ENCODE peak calls at places on chromosome 15, in seven cellular contexts. R is OCI-LY7, G is lung, N is RWPE2, C is dorsolateral prefrontal cortex, I is adrenal gland, A is heart right ventricle. D is an unnamed sample.

GRCh38 chr15:69034352-69034751 is 19.9 kb downstream of the NOX5 start:
- DNase-seq in R (no peak), G (no peak), N (no peak), C (no peak), I (no peak), A (no peak), D (no peak)

GRCh38 chr15:79195802-79196201 is 86.7 kb upstream of the ANKRD34C start:
- DNase-seq in R (no peak), G (no peak), N (peak; percentile 29), C (no peak), I (no peak), A (no peak), D (no peak)

GRCh38 chr15:68644996-68645395 is 66.2 kb downstream of the CORO2B start:
- DNase-seq in R (no peak), G (no peak), N (peak; percentile 61), C (peak; percentile 2), I (no peak), A (no peak), D (no peak)

GRCh38 chr15:82231233-82231632 is 31.3 kb downstream of the EFL1 start:
- DNase-seq in R (no peak), G (no peak), N (no peak), C (no peak), I (no peak), A (no peak), D (no peak)

GRCh38 chr15:27468151-27468556 is 497.2 kb downstream of the GABRG3 start:
- DNase-seq in R (no peak), G (no peak), N (no peak), C (no peak), I (no peak), A (no peak), D (no peak)

GRCh38 chr15:41567261-41567660 is 8.2 kb downstream of the TYRO3 start:
- DNase-seq in R (no peak), G (no peak), N (no peak), C (no peak), I (no peak), A (no peak), D (no peak)

GRCh38 chr15:42072141-42072685 is 22.1 kb downstream of the PLA2G4D start:
- DNase-seq in R (no peak), G (no peak), N (no peak), C (no peak), I (no peak), A (no peak), D (no peak)

GRCh38 chr15:74490339-74490689 is 29.4 kb upstream of the UBL7 start:
- DNase-seq in R (no peak), G (no peak), N (no peak), C (no peak), I (no peak), A (no peak), D (no peak)

GRCh38 chr15:89483079-89483478 is 13.3 kb downstream of the RHCG start:
- DNase-seq in R (no peak), G (no peak), N (no peak), C (no peak), I (no peak), A (no peak), D (no peak)

GRCh38 chr15:35888815-35889214 is 342.9 kb upstream of the DPH6 start:
- DNase-seq in R (no peak), G (no peak), N (no peak), C (no peak), I (no peak), A (no peak), D (no peak)

GRCh38 chr15:70792171-70792573 is 28.8 kb upstream of the UACA start:
- DNase-seq in R (no peak), G (no peak), N (no peak), C (no peak), I (no peak), A (no peak), D (no peak)

GRCh38 chr15:66839511-66840112 is 137.6 kb downstream of the SMAD6 start:
- DNase-seq in R (no peak), G (no peak), N (no peak), C (no peak), I (no peak), A (no peak), D (no peak)

GRCh38 chr15:45023659-45024320 is 795 bp downstream of the SORD start:
- DNase-seq in R (peak; percentile 3), G (no peak), N (no peak), C (no peak), I (peak; percentile 42), A (no peak), D (no peak)

GRCh38 chr15:38991701-38992100 is 427.1 kb upstream of the RASGRP1 start:
- DNase-seq in R (no peak), G (no peak), N (no peak), C (no peak), I (no peak), A (no peak), D (no peak)

GRCh38 chr15:78565951-78566774 is 843 bp downstream of the CHRNA5 start:
- DNase-seq in R (no peak), G (no peak), N (no peak), C (no peak), I (no peak), A (no peak), D (no peak)

GRCh38 chr15:48458876-48459275 is 127.6 kb downstream of the DUT start:
- DNase-seq in R (no peak), G (no peak), N (no peak), C (no peak), I (no peak), A (no peak), D (no peak)

GRCh38 chr15:45642203-45642932 is 7.5 kb downstream of the SQOR start:
- DNase-seq in R (no peak), G (no peak), N (no peak), C (no peak), I (peak; percentile 62), A (no peak), D (no peak)

GRCh38 chr15:75923756-75924155 is 20.1 kb downstream of the FBXO22 start:
- DNase-seq in R (no peak), G (no peak), N (no peak), C (no peak), I (no peak), A (no peak), D (no peak)

GRCh38 chr15:63156708-63157065 is 590 bp downstream of the RPS27L start:
- DNase-seq in R (peak; percentile 35), G (no peak), N (no peak), C (peak; percentile 35), I (peak; percentile 72), A (peak; percentile 20), D (no peak)

GRCh38 chr15:63155486-63155885 is 1.8 kb downstream of the RPS27L start:
- DNase-seq in R (no peak), G (no peak), N (no peak), C (no peak), I (no peak), A (no peak), D (no peak)

GRCh38 chr15:63156086-63156707 is 1.1 kb downstream of the RPS27L start:
- DNase-seq in R (peak; percentile 15), G (no peak), N (no peak), C (no peak), I (no peak), A (no peak), D (no peak)

GRCh38 chr15:63157066-63157890 is at the start of gene RPS27L:
- DNase-seq in R (peak; percentile 93), G (peak; percentile 92), N (peak; percentile 98), C (peak; percentile 92), I (peak; percentile 95), A (peak; percentile 90), D (peak; percentile 75)

GRCh38 chr15:63157891-63158431 is 684 bp upstream of the RPS27L start:
- DNase-seq in R (peak; percentile 53), G (peak; percentile 35), N (no peak), C (peak; percentile 22), I (peak; percentile 79), A (no peak), D (peak; percentile 34)
- TF ChIP-seq CTCF in R (no peak), G (no peak), N (peak; percentile 31), C (no peak), I (peak; percentile 24), A (no peak), D (no peak)

GRCh38 chr15:98147415-98147814 is 186.9 kb downstream of the ARRDC4 start:
- DNase-seq in R (peak; percentile 23), G (no peak), N (no peak), C (no peak), I (no peak), A (no peak), D (no peak)

GRCh38 chr15:98143116-98143515 is 182.6 kb downstream of the ARRDC4 start:
- DNase-seq in R (no peak), G (no peak), N (no peak), C (no peak), I (no peak), A (no peak), D (no peak)

GRCh38 chr15:98146031-98146430 is 185.5 kb downstream of the ARRDC4 start:
- DNase-seq in R (no peak), G (no peak), N (no peak), C (no peak), I (no peak), A (no peak), D (no peak)

GRCh38 chr15:98142584-98142983 is 182.1 kb downstream of the ARRDC4 start:
- DNase-seq in R (no peak), G (no peak), N (no peak), C (no peak), I (no peak), A (no peak), D (no peak)

GRCh38 chr15:98144388-98144787 is 183.9 kb downstream of the ARRDC4 start:
- DNase-seq in R (no peak), G (no peak), N (peak; percentile 79), C (no peak), I (no peak), A (no peak), D (no peak)
- TF ChIP-seq CTCF in R (no peak), G (no peak), N (no peak), C (no peak), I (no peak), A (no peak), D (no peak)

GRCh38 chr15:83446904-83447708 is at the start of gene SH3GL3:
- DNase-seq in R (no peak), G (peak; percentile 84), N (peak; percentile 92), C (peak; percentile 95), I (peak; percentile 66), A (peak; percentile 77), D (peak; percentile 84)
- TF ChIP-seq CTCF in R (no peak), G (no peak), N (peak; percentile 91), C (peak; percentile 63), I (peak; percentile 16), A (peak; percentile 23), D (no peak)

DNA sequence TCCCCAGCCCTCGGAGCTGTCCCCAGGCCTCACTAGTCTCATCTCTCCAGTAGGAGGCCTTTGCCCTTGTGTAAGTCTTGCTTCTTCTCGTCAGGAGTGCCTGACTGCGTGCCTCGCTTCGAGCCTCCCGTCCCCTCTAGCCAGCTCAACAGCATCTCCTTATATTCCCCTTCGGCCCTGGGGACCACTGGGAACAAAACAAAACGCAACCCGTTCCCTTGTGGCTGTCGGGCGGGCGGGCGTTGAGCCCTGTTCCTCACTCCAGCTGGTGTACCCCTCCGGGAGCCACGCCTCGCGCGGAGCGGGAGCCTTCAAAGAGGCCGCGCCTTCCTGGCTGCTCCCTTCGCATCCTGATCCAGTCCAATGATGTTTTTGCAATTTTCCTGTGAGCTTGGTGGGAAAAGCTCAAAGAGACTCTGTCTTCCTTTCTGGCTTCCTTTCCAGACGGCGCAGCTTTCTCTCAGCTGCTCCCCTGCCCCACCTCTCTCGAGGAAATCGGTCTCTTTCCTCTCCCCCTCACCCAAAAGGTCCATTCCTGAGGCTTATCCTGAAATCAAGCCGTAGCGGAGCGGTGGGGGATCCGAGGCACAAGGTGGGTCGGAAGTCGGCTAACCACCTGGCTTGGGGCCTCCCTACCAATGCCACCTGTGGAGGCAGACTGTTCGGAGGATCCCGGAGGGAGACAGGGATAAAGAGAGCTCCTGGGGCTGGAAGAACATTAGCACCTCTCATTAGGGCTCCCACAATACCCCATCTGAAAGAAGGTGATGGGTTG is 33.4 kb upstream of the SRP14 start:
- DNase-seq in R (no peak), G (no peak), N (no peak), C (no peak), I (no peak), A (peak; percentile 54), D (no peak)
- TF ChIP-seq CTCF in R (no peak), G (no peak), N (no peak), C (no peak), I (no peak), A (no peak), D (no peak)